ENCODE peak calls at places on chromosomes 2 and 18, in seven cellular contexts. K is cardiac fibroblast, W is heart left ventricle, V is EH, C is HT1080, L is hippocampal formation, I is AG08395. U is an unnamed sample.

GRCh38 chr18:6876646-6877045 is 147.1 kb downstream of the ARHGAP28 start:
- DNase-seq in K (no peak), W (no peak), V (peak; percentile 46), C (no peak), L (no peak), I (peak; percentile 33), U (peak; percentile 45)

GRCh38 chr2:202762546-202762945 is 109.0 kb downstream of the ICA1L start:
- DNase-seq in K (no peak), W (no peak), V (no peak), C (no peak), L (no peak), I (no peak), U (no peak)

GRCh38 chr2:234047361-234047760 is 3.1 kb upstream of the SPP2 start:
- DNase-seq in K (no peak), W (no peak), V (no peak), C (no peak), L (no peak), I (no peak), U (peak; percentile 23)

GRCh38 chr2:88658890-88659881 is 31.9 kb upstream of the EIF2AK3 start:
- DNase-seq in K (peak; percentile 78), W (no peak), V (peak; percentile 83), C (peak; percentile 77), L (no peak), I (peak; percentile 57), U (peak; percentile 71)

GRCh38 chr18:48948112-48949050 is 2.4 kb downstream of the SMAD7 start:
- DNase-seq in K (peak; percentile 56), W (peak; percentile 57), V (peak; percentile 91), C (peak; percentile 65), L (peak; percentile 57), I (no peak), U (peak; percentile 86)

GRCh38 chr2:101149241-101150192 is 1.7 kb downstream of the TBC1D8 start:
- DNase-seq in K (no peak), W (no peak), V (no peak), C (no peak), L (no peak), I (no peak), U (no peak)

GRCh38 chr18:79104137-79104536 is 34.9 kb downstream of the ATP9B start:
- DNase-seq in K (no peak), W (no peak), V (no peak), C (no peak), L (no peak), I (no peak), U (no peak)

GRCh38 chr2:9909106-9909505 is 42.4 kb upstream of the GRHL1 start:
- DNase-seq in K (peak; percentile 42), W (no peak), V (peak; percentile 46), C (peak; percentile 14), L (no peak), I (no peak), U (peak; percentile 61)

GRCh38 chr2:88690591-88691338 is 708 bp upstream of the RPIA start:
- DNase-seq in K (peak; percentile 16), W (no peak), V (no peak), C (no peak), L (no peak), I (no peak), U (peak; percentile 2)

GRCh38 chr2:37119182-37119581 is 34.9 kb downstream of the GPATCH11 start:
- DNase-seq in K (no peak), W (no peak), V (no peak), C (no peak), L (no peak), I (no peak), U (no peak)

GRCh38 chr18:61651880-61652268 is 240.9 kb downstream of the RNF152 start:
- DNase-seq in K (no peak), W (no peak), V (no peak), C (no peak), L (no peak), I (no peak), U (no peak)

GRCh38 chr2:233234264-233234663 is 17.2 kb upstream of the ATG16L1 start:
- DNase-seq in K (no peak), W (no peak), V (no peak), C (no peak), L (no peak), I (no peak), U (no peak)

GRCh38 chr2:202938960-202939359 is 26.9 kb downstream of the CARF start:
- DNase-seq in K (no peak), W (no peak), V (no peak), C (no peak), L (no peak), I (no peak), U (no peak)

GRCh38 chr2:84781942-84782716 is 98.8 kb downstream of the TRABD2A start:
- DNase-seq in K (no peak), W (no peak), V (no peak), C (peak; percentile 52), L (no peak), I (no peak), U (peak; percentile 15)

GRCh38 chr2:191302459-191303155 is 57.4 kb downstream of the MYO1B start:
- DNase-seq in K (no peak), W (no peak), V (peak; percentile 37), C (peak; percentile 30), L (no peak), I (no peak), U (peak; percentile 23)

GRCh38 chr2:8458461-8459459 is 223.1 kb upstream of the ID2 start:
- DNase-seq in K (no peak), W (no peak), V (no peak), C (no peak), L (no peak), I (no peak), U (no peak)

GRCh38 chr2:4507706-4508105 is 804.3 kb downstream of the DCDC2C start:
- DNase-seq in K (no peak), W (no peak), V (no peak), C (no peak), L (no peak), I (no peak), U (no peak)

GRCh38 chr2:205701509-205701908 is 19.2 kb downstream of the NRP2 start:
- DNase-seq in K (no peak), W (no peak), V (peak; percentile 66), C (peak; percentile 69), L (no peak), I (no peak), U (peak; percentile 80)

GRCh38 chr2:182522428-182522896 is 95.6 kb upstream of the PDE1A start:
- DNase-seq in K (peak; percentile 39), W (no peak), V (peak; percentile 70), C (no peak), L (peak; percentile 61), I (no peak), U (no peak)

U was measured in IMR-90.